ENCODE peak calls at places on chromosomes 5 and 9, in four cellular contexts. D is GM12878, Y is GM23338, H is stomach. B is an unnamed sample.

GRCh38 chr5:163809480-163809879 is 304.1 kb downstream of the MAT2B start:
- DNase-seq in Y (no peak), D (no peak), H (no peak), B (no peak)

GRCh38 chr5:1416856-1417469 is 28.3 kb downstream of the SLC6A3 start:
- DNase-seq in Y (no peak), D (no peak), H (no peak), B (peak; percentile 29)

GRCh38 chr9:73615557-73615956 is 463.9 kb downstream of the ANXA1 start:
- DNase-seq in Y (peak; percentile 67), D (no peak), H (no peak), B (no peak)

GRCh38 chr5:40240111-40240510 is 439.6 kb upstream of the PTGER4 start:
- DNase-seq in H (no peak), Y (no peak), D (no peak), B (no peak)

GRCh38 chr5:170333161-170333909 is 35.8 kb upstream of the LCP2 start:
- DNase-seq in H (peak; percentile 33), D (peak; percentile 79), Y (peak; percentile 85), B (peak; percentile 85)

GRCh38 chr5:34944044-34944443 is 14.7 kb downstream of the DNAJC21 start:
- DNase-seq in Y (no peak), D (no peak), H (no peak), B (no peak)

GRCh38 chr9:27078685-27079084 is 30.3 kb upstream of the TEK start:
- DNase-seq in Y (no peak), D (no peak), H (no peak), B (no peak)

GRCh38 chr5:135033026-135033861 is 784 bp downstream of the PITX1 start:
- DNase-seq in D (no peak), H (peak; percentile 43), Y (peak; percentile 81), B (no peak)

GRCh38 chr9:117415584-117415937 is 704 bp upstream of the ASTN2 start:
- DNase-seq in H (no peak), Y (peak; percentile 60), D (no peak), B (no peak)

GRCh38 chr5:125411163-125412050 is 665.0 kb upstream of the ZNF608 start:
- DNase-seq in Y (peak; percentile 33), D (peak; percentile 50), H (peak; percentile 34), B (no peak)

GRCh38 chr9:125513634-125514413 is 193.2 kb downstream of the MAPKAP1 start:
- DNase-seq in H (peak; percentile 68), Y (no peak), D (peak; percentile 59), B (no peak)

GRCh38 chr9:134432471-134432870 is 106.2 kb downstream of the RXRA start:
- DNase-seq in Y (no peak), D (no peak), H (no peak), B (no peak)

GRCh38 chr9:127734247-127734746 is 797 bp downstream of the TOR2A start:
- DNase-seq in H (no peak), D (no peak), Y (no peak), B (peak; percentile 89)

GRCh38 chr5:128216860-128217531 is 133.4 kb downstream of the SLC12A2 start:
- DNase-seq in H (no peak), D (no peak), Y (no peak), B (no peak)

GRCh38 chr5:171429543-171429910 is 10.1 kb downstream of the FGF18 start:
- DNase-seq in H (no peak), Y (no peak), D (no peak), B (peak; percentile 52)

GRCh38 chr5:51373880-51374523 is 9.2 kb upstream of the ISL1 start:
- DNase-seq in Y (no peak), H (no peak), D (no peak), B (no peak)

GRCh38 chr5:18236386-18236785 is 602.1 kb downstream of the TAF11L14 start:
- DNase-seq in Y (no peak), D (no peak), H (no peak), B (no peak)

GRCh38 chr9:98890256-98890655 is 53.5 kb upstream of the COL15A1 start:
- DNase-seq in H (peak; percentile 57), Y (no peak), D (no peak), B (no peak)

GRCh38 chr5:2441496-2442180 is 309.8 kb downstream of the IRX2 start:
- DNase-seq in D (no peak), H (peak; percentile 78), Y (no peak), B (no peak)

GRCh38 chr5:112415552-112415951 is 3.5 kb downstream of the EPB41L4A start:
- DNase-seq in Y (no peak), D (no peak), H (no peak), B (no peak)

DNA sequence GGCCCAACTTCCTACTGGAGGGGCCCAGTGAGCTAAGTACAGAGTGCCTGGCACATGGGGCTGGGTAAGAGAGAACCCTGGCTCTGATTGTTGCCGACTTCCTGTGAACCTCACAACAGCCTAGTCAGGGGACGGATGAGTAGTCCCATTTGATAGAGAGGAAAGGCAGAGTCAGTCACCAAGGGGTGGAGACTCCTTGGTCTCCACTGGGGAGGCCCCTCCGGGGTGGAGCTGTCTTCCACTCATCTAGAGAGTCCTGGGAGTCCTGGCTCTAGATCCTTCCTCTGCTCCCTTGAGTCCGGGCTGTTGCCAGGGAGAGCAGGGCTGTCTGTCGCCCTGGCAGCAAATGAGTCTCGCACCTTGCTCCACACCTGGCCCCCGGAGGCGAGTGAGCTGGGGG is 8.0 kb downstream of the GRK6 start:
- DNase-seq in Y (no peak), D (no peak), H (no peak), B (no peak)
- H3K4me1 ChIP-seq in Y (no peaks in the 10 kb centered on the region), D (peaks cover 34% of the 10 kb centered on the region), H (peaks cover 44% of the 10 kb centered on the region), B (peaks cover 98% of the 10 kb centered on the region)

GRCh38 chr5:68251804-68252648 is 36.5 kb downstream of the PIK3R1 start:
- DNase-seq in Y (no peak), D (no peak), H (no peak), B (no peak)
- TF ChIP-seq POLR2AphosphoS5 in Y (no peak), D (no peak), H (peak; percentile 20), B (no peak)

GRCh38 chr9:129916707-129917106 is 81.4 kb downstream of the USP20 start:
- DNase-seq in H (no peak), Y (no peak), D (no peak), B (no peak)
- H3K4me1 ChIP-seq in H (no peaks in the 10 kb centered on the region), Y (no peaks in the 10 kb centered on the region), D (no peaks in the 10 kb centered on the region), B (no peaks in the 10 kb centered on the region)

GRCh38 chr5:91179018-91179417 is 204.1 kb downstream of the ARRDC3 start:
- DNase-seq in Y (no peak), H (no peak), D (no peak), B (no peak)

GRCh38 chr5:91186101-91186500 is 197.0 kb downstream of the ARRDC3 start:
- DNase-seq in H (no peak), Y (no peak), D (no peak), B (no peak)

GRCh38 chr5:91180506-91180905 is 202.6 kb downstream of the ARRDC3 start:
- DNase-seq in D (no peak), Y (no peak), H (no peak), B (no peak)

GRCh38 chr5:91183743-91184142 is 199.4 kb downstream of the ARRDC3 start:
- DNase-seq in H (peak; percentile 29), D (no peak), Y (peak; percentile 78), B (peak; percentile 87)

DNA sequence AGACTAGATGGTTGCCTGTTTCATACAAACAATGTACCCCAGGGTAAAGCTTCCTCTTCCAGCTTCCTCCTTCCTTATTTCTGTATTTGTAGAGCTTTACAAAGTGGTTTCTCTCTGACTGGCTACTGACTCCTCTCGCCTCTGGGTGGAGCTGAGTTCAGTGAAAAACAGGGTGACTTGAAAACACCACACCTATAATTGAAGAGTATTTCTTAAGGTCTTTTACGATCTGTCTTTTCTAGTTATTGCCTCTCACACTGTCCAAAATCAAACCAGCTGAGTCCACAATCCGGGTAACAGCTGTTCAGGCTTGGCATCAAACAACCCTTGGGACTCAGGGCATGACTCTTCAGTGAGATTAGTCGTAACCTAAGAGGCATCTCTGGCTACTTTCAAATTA is 200.4 kb downstream of the ARRDC3 start:
- DNase-seq in H (no peak), Y (peak; percentile 52), D (no peak), B (no peak)
- TF ChIP-seq POLR2AphosphoS5 in H (no peak), Y (no peak), D (no peak), B (no peak)